ENCODE peak calls at places on chromosomes 2 and 18, in eight cellular contexts. L, H, K, S, Q, V, E and X are unnamed samples.

GRCh38 chr2:202442882-202443281 is 66.8 kb downstream of the BMPR2 start:
- DNase-seq in L (no peak), H (no peak), K (peak; percentile 39), S (peak; percentile 86), Q (no peak), V (no peak), E (no peak), X (no peak)

GRCh38 chr2:30265441-30266015 is 34.2 kb downstream of the LBH start:
- DNase-seq in L (no peak), H (no peak), K (peak; percentile 66), S (no peak), Q (peak; percentile 48), V (no peak), E (no peak), X (no peak)

GRCh38 chr2:189609423-189609816 is 28.8 kb upstream of the SLC40A1 start:
- DNase-seq in L (no peak), H (no peak), K (no peak), S (peak; percentile 79), Q (peak; percentile 86), V (no peak), E (no peak), X (no peak)

GRCh38 chr2:39068757-39069515 is 51.9 kb downstream of the SOS1 start:
- DNase-seq in L (no peak), H (no peak), K (peak; percentile 53), S (no peak), Q (peak; percentile 17), V (no peak), E (peak; percentile 70), X (peak; percentile 55)

GRCh38 chr2:197938555-197938954 is 134.2 kb downstream of the PLCL1 start:
- DNase-seq in L (no peak), H (no peak), K (no peak), S (peak; percentile 14), Q (no peak), V (no peak), E (no peak), X (no peak)

GRCh38 chr2:198143793-198144192 is 339.4 kb downstream of the PLCL1 start:
- DNase-seq in L (no peak), H (no peak), K (no peak), S (no peak), Q (no peak), V (no peak), E (no peak), X (no peak)

GRCh38 chr18:42258301-42258965 is 303.4 kb downstream of the PIK3C3 start:
- DNase-seq in L (no peak), H (no peak), K (peak; percentile 48), S (no peak), Q (peak; percentile 4), V (no peak), E (no peak), X (no peak)

GRCh38 chr2:17680119-17680518 is 73.5 kb downstream of the SMC6 start:
- DNase-seq in L (no peak), H (no peak), K (peak; percentile 30), S (no peak), Q (peak; percentile 73), V (no peak), E (no peak), X (no peak)

GRCh38 chr2:193228276-193228675 is 1033.5 kb upstream of the TMEFF2 start:
- DNase-seq in L (no peak), H (no peak), K (no peak), S (no peak), Q (no peak), V (no peak), E (no peak), X (no peak)

GRCh38 chr2:98909381-98910211 is 26.4 kb downstream of the CRACDL start:
- DNase-seq in L (peak; percentile 77), H (no peak), K (peak; percentile 90), S (no peak), Q (peak; percentile 87), V (no peak), E (no peak), X (no peak)

GRCh38 chr2:61632276-61633169 is 94.4 kb upstream of the XPO1 start:
- DNase-seq in L (peak; percentile 23), H (no peak), K (peak; percentile 53), S (no peak), Q (peak; percentile 15), V (no peak), E (no peak), X (no peak)

GRCh38 chr2:216695401-216695821 is at the start of gene IGFBP5:
- DNase-seq in L (peak; percentile 70), H (no peak), K (peak; percentile 91), S (peak; percentile 55), Q (peak; percentile 90), V (no peak), E (no peak), X (no peak)

GRCh38 chr18:23826850-23827620 is 137.8 kb downstream of the LAMA3 start:
- DNase-seq in L (no peak), H (no peak), K (no peak), S (no peak), Q (no peak), V (no peak), E (no peak), X (no peak)

GRCh38 chr2:135299656-135300244 is 231.3 kb downstream of the ZRANB3 start:
- DNase-seq in L (no peak), H (no peak), K (peak; percentile 59), S (peak; percentile 3), Q (peak; percentile 61), V (peak; percentile 36), E (no peak), X (no peak)

GRCh38 chr2:26088038-26088643 is 54.3 kb downstream of the RAB10 start:
- DNase-seq in L (no peak), H (peak; percentile 31), K (no peak), S (peak; percentile 63), Q (peak; percentile 39), V (no peak), E (no peak), X (no peak)

GRCh38 chr2:197309369-197310231 is 980 bp downstream of the ANKRD44 start:
- DNase-seq in L (peak; percentile 34), H (peak; percentile 45), K (no peak), S (peak; percentile 62), Q (no peak), V (no peak), E (peak; percentile 80), X (no peak)

GRCh38 chr2:33475381-33476099 is 909 bp upstream of the RASGRP3 start:
- DNase-seq in L (peak; percentile 54), H (peak; percentile 79), K (peak; percentile 81), S (peak; percentile 87), Q (peak; percentile 88), V (no peak), E (peak; percentile 91), X (peak; percentile 54)

GRCh38 chr2:201523506-201523905 is 72.0 kb downstream of the STRADB start:
- DNase-seq in L (no peak), H (no peak), K (peak; percentile 29), S (no peak), Q (peak; percentile 72), V (no peak), E (no peak), X (no peak)

GRCh38 chr2:157777425-157777824 is 98.7 kb downstream of the ACVR1 start:
- DNase-seq in L (peak; percentile 36), H (no peak), K (peak; percentile 44), S (peak; percentile 75), Q (peak; percentile 61), V (peak; percentile 5), E (peak; percentile 72), X (no peak)

GRCh38 chr2:187552959-187553681 is 1.1 kb downstream of the TFPI start:
- DNase-seq in L (no peak), H (no peak), K (peak; percentile 81), S (peak; percentile 68), Q (peak; percentile 88), V (no peak), E (no peak), X (no peak)

GRCh38 chr2:223122706-223123265 is 70.8 kb downstream of the KCNE4 start:
- DNase-seq in L (no peak), H (no peak), K (no peak), S (no peak), Q (no peak), V (no peak), E (no peak), X (no peak)

GRCh38 chr2:71882949-71883472 is 264.7 kb downstream of the CYP26B1 start:
- DNase-seq in L (no peak), H (no peak), K (peak; percentile 85), S (peak; percentile 91), Q (peak; percentile 94), V (no peak), E (peak; percentile 34), X (no peak)

GRCh38 chr2:96824079-96824870 is 8.2 kb downstream of the CNNM3 start:
- DNase-seq in L (no peak), H (no peak), K (peak; percentile 74), S (no peak), Q (peak; percentile 76), V (no peak), E (no peak), X (no peak)

GRCh38 chr2:168853471-168853870 is 36.8 kb downstream of the SPC25 start:
- DNase-seq in L (no peak), H (no peak), K (no peak), S (no peak), Q (no peak), V (no peak), E (no peak), X (peak; percentile 16)